ENCODE peak calls at places on chromosomes 12 and 14, in ten cellular contexts. T is stomach, O is IMR-90, S is heart left ventricle, W is fibroblast of the aortic adventitia, Y is hepatocyte, D is fibroblast of pulmonary artery, Z is esophagus squamous epithelium, R is A549, V is ovary. E is an unnamed sample.
A peak's percentile ranks its signal among the peaks of the same experiment; 100 is the strongest.

GRCh38 chr12:112970391-112970790 is 7.9 kb upstream of the OAS2 start:
- DNase-seq in T (no peak), O (no peak), S (no peak), W (no peak), Y (no peak), D (no peak), Z (no peak), R (no peak), V (no peak), E (no peak)

GRCh38 chr14:91805659-91806058 is 61.7 kb downstream of the TC2N start:
- DNase-seq in T (no peak), O (no peak), S (no peak), W (no peak), Y (no peak), D (no peak), Z (no peak), R (no peak), V (no peak), E (no peak)

GRCh38 chr14:87815121-87815520 is 177.9 kb downstream of the GALC start:
- DNase-seq in T (no peak), O (no peak), S (no peak), W (no peak), Y (no peak), D (no peak), Z (no peak), R (no peak), V (no peak), E (no peak)

GRCh38 chr14:104557086-104557485 is 22.5 kb upstream of the C14orf180 start:
- DNase-seq in T (no peak), O (no peak), S (peak; percentile 5), W (no peak), Y (no peak), D (no peak), Z (no peak), R (no peak), V (no peak), E (no peak)

GRCh38 chr12:102010265-102010994 is 51.4 kb downstream of the WASHC3 start:
- DNase-seq in T (no peak), O (no peak), S (no peak), W (no peak), Y (no peak), D (no peak), Z (no peak), R (no peak), V (no peak), E (no peak)

GRCh38 chr14:84760506-84760905 is 769.4 kb upstream of the FLRT2 start:
- DNase-seq in T (no peak), O (no peak), S (no peak), W (no peak), Y (no peak), D (no peak), Z (no peak), R (no peak), V (no peak), E (peak; percentile 12)

GRCh38 chr12:110102255-110102654 is 21.9 kb upstream of the IFT81 start:
- DNase-seq in T (no peak), O (peak; percentile 64), S (peak; percentile 59), W (peak; percentile 56), Y (peak; percentile 39), D (peak; percentile 65), Z (no peak), R (peak; percentile 97), V (no peak), E (no peak)

GRCh38 chr14:81571437-81571836 is 37.8 kb upstream of the SEL1L start:
- DNase-seq in T (no peak), O (no peak), S (no peak), W (no peak), Y (no peak), D (no peak), Z (no peak), R (no peak), V (no peak), E (no peak)

GRCh38 chr14:58146399-58146798 is 5.6 kb downstream of the ARMH4 start:
- DNase-seq in T (no peak), O (no peak), S (no peak), W (no peak), Y (no peak), D (no peak), Z (no peak), R (no peak), V (no peak), E (no peak)

DNA sequence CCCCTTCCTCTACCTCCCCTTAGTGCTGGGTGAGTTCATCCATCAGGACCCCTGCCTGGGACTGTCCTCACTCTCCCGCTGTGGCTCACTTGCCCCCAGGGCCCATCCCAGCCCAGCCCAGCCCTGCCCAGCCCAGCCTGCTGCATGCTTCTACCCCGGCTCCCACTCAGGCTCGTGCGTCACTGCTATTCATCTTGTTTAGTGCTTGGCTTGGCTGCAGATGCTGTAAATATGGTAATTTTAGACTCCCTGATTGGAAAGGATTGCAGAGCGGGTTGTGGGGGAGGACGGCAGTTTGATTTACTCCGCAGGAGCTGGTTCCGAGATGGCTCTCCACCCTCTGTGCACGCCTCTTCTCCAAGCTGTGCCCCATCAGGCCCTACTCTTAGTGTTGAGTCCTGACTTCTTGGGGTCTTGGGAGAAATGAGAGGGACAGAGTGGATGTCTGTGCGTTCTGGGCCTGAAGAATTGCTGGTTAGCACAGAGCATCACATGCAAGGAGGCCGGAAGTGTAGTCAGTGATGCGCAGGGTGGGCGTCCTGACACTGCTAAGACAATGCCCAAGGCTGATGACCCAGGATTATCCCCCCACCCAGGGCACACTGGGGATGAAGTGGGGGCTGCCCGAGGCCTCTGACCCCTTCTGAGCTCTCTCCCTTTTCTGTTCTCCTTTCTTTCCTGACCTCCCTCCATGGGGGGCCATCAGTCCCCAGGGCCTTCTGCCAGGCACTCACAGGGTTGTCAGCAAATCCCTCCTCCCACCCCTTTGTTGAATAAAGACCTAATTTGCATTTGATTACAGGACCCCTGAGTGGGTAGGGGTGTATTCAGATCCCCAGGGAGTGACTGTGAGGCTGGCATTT is 244.4 kb downstream of the ZFP36L1 start:
- DNase-seq in T (peak; percentile 48), O (peak; percentile 98), S (peak; percentile 96), W (peak; percentile 99), Y (peak; percentile 86), D (peak; percentile 99), Z (no peak), R (peak; percentile 80), V (peak; percentile 95), E (peak; percentile 93)
- H3K4me3 ChIP-seq in T (no peak overlapping the region), O (no peak overlapping the region), S (no peak overlapping the region), W (no peak overlapping the region), Y (no peak overlapping the region), D (no peak overlapping the region), Z (peak overlapping the region; percentile 33), R (no peak overlapping the region), V (no peak overlapping the region), E (no peak overlapping the region)

DNA sequence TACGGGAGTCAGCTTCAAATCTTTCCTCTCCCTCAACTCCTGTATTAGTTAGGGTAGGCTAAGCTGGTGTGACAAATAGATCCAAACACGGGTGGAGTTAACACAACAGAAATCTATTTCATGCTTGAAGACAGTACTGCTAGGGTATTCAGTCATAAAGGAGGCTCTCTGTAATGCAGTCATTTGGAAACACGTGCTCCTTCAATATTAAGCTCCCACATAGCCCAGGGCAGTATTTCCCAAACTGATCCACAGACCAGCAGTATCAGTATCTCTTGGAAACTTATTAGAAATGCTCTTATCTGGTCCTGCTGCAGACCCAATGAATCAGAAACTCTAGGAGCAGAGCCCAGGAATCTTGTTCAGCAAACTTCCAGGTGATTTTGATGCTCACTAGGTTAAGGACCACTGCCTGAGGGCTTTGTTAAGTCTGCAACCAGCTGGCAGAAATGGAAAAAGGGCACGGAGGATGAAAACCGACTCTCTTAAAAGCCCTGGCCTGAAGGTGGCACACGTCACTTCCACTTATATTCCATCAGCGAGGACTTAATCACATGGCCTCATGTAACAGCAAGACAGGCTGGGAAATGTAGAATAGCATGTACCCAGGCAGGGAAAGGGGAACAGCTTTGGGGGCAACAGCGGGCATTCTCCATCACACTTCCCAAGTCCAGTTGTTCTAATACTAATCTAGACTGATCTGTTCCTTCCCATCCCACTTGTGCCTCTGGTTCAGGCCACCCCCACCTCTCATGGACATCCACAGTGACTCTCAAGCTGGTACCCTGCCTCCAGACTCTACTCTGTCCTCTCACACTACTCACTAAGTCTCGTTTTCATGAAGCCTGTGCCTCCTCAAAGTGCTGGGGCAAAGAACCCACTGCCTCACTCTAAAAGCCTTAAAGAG is 38.2 kb upstream of the RIC8B start:
- DNase-seq in T (no peak), O (no peak), S (no peak), W (peak; percentile 3), Y (no peak), D (no peak), Z (no peak), R (no peak), V (no peak), E (no peak)
- TF ChIP-seq CTCF in T (no peak), O (no peak), S (no peak), W (no peak), Y (no peak), D (no peak), Z (no peak), R (no peak), V (no peak), E (no peak)

GRCh38 chr12:21940972-21941521 is at the start of gene ABCC9:
- DNase-seq in T (peak; percentile 28), O (peak; percentile 33), S (peak; percentile 73), W (peak; percentile 59), Y (peak; percentile 46), D (peak; percentile 20), Z (no peak), R (no peak), V (peak; percentile 75), E (no peak)

GRCh38 chr12:21940549-21940948 is 677 bp downstream of the ABCC9 start:
- DNase-seq in T (no peak), O (no peak), S (no peak), W (no peak), Y (no peak), D (no peak), Z (no peak), R (no peak), V (no peak), E (no peak)

GRCh38 chr12:21945002-21945401 is 3.8 kb upstream of the ABCC9 start:
- DNase-seq in T (no peak), O (no peak), S (no peak), W (no peak), Y (no peak), D (no peak), Z (no peak), R (no peak), V (no peak), E (no peak)

GRCh38 chr12:21941522-21942376 is 523 bp upstream of the ABCC9 start:
- DNase-seq in T (no peak), O (peak; percentile 26), S (peak; percentile 86), W (peak; percentile 73), Y (peak; percentile 75), D (peak; percentile 46), Z (no peak), R (no peak), V (peak; percentile 76), E (no peak)

GRCh38 chr12:21942377-21942703 is 1.1 kb upstream of the ABCC9 start:
- DNase-seq in T (no peak), O (no peak), S (no peak), W (no peak), Y (no peak), D (no peak), Z (no peak), R (no peak), V (no peak), E (no peak)
- H3K4me3 ChIP-seq in T (peak overlapping the region; percentile 49), O (no peak overlapping the region), S (peak overlapping the region; percentile 63), W (peak overlapping the region; percentile 70), Y (peak overlapping the region; percentile 70), D (peak overlapping the region; percentile 55), Z (peak overlapping the region; percentile 60), R (no peak overlapping the region), V (peak overlapping the region; percentile 50), E (peak overlapping the region; percentile 51)

DNA sequence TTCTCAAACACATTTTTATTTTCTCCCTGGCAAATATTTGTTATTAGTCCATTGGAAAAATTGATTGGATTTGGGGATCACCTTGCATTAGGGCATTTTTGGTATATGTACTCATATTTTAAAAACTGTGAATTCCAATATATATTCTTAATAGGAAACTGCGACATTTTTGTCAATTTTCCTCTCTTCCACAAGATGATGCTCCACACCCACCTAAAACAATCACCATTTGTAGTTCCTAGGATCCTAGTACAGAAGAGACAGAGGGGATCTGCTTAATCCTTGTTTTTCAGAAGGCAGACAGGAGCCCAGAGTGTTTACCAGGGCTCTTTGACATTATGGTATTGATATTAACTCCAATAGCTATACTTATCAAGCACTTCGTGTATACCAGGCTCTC is 22.8 kb upstream of the OASL start:
- DNase-seq in T (no peak), O (peak; percentile 13), S (no peak), W (peak; percentile 43), Y (no peak), D (peak; percentile 42), Z (no peak), R (no peak), V (no peak), E (no peak)
- TF ChIP-seq CTCF in T (no peak), O (peak; percentile 43), S (no peak), W (peak; percentile 41), Y (peak; percentile 11), D (peak; percentile 30), Z (no peak), R (peak; percentile 50), V (no peak), E (peak; percentile 26)

E was measured in BJ.